ENCODE peak calls at places on chromosomes 2 and 18, in nine cellular contexts. Y is upper lobe of right lung; P is thyroid gland; D is A549; I is prostate gland; B is fibroblast of lung; T is AG04450; R is vagina; G is CD8-positive, alpha-beta T cell. J is an unnamed sample.

GRCh38 chr18:8800876-8801262 is 95.5 kb downstream of the MTCL1 start:
- DNase-seq in Y (no peak), P (no peak), D (peak; percentile 42), I (no peak), B (no peak), T (no peak), R (no peak), G (no peak), J (no peak)

GRCh38 chr2:217517402-217517801 is 485.4 kb downstream of the TNS1 start:
- DNase-seq in Y (no peak), P (no peak), D (no peak), I (no peak), B (no peak), T (no peak), R (no peak), G (no peak), J (no peak)

GRCh38 chr2:146037334-146037870 is 1517.5 kb upstream of the ZEB2 start:
- DNase-seq in Y (no peak), P (no peak), D (no peak), I (no peak), B (peak; percentile 84), T (no peak), R (no peak), G (no peak), J (no peak)

GRCh38 chr2:107936427-107937359 is 49.6 kb upstream of the SLC5A7 start:
- DNase-seq in Y (no peak), P (peak; percentile 5), D (peak; percentile 11), I (no peak), B (no peak), T (no peak), R (no peak), G (no peak), J (no peak)

GRCh38 chr2:28780496-28780895 is 28.9 kb downstream of the PPP1CB start:
- DNase-seq in Y (no peak), P (no peak), D (no peak), I (no peak), B (no peak), T (no peak), R (no peak), G (no peak), J (no peak)

GRCh38 chr2:84946204-84947009 is 24.6 kb upstream of the KCMF1 start:
- DNase-seq in Y (no peak), P (no peak), D (peak; percentile 94), I (no peak), B (peak; percentile 89), T (no peak), R (no peak), G (peak; percentile 53), J (no peak)

GRCh38 chr2:109105113-109105512 is 23.9 kb upstream of the SH3RF3 start:
- DNase-seq in Y (no peak), P (no peak), D (no peak), I (no peak), B (no peak), T (no peak), R (no peak), G (no peak), J (no peak)

GRCh38 chr18:13436596-13436995 is 218.0 kb downstream of the LDLRAD4 start:
- DNase-seq in Y (no peak), P (no peak), D (no peak), I (no peak), B (no peak), T (no peak), R (no peak), G (no peak), J (no peak)

GRCh38 chr18:73639788-73640187 is 507.8 kb downstream of the FBXO15 start:
- DNase-seq in Y (no peak), P (no peak), D (no peak), I (no peak), B (no peak), T (no peak), R (no peak), G (no peak), J (no peak)

GRCh38 chr18:77872166-77872565 is 622.5 kb downstream of the GALR1 start:
- DNase-seq in Y (no peak), P (no peak), D (no peak), I (no peak), B (no peak), T (no peak), R (no peak), G (no peak), J (no peak)

GRCh38 chr2:226414313-226414712 is 385.3 kb downstream of the IRS1 start:
- DNase-seq in Y (no peak), P (no peak), D (no peak), I (no peak), B (no peak), T (no peak), R (no peak), G (no peak), J (no peak)

GRCh38 chr2:9400268-9401058 is 22.9 kb downstream of the ITGB1BP1 start:
- DNase-seq in Y (peak; percentile 48), P (no peak), D (no peak), I (no peak), B (no peak), T (no peak), R (no peak), G (no peak), J (no peak)

GRCh38 chr18:35267161-35267651 is 22.8 kb downstream of the ZSCAN30 start:
- DNase-seq in Y (peak; percentile 90), P (peak; percentile 82), D (no peak), I (peak; percentile 53), B (peak; percentile 69), T (no peak), R (no peak), G (peak; percentile 74), J (peak; percentile 90)

GRCh38 chr2:215866594-215866993 is 146.8 kb downstream of the MREG start:
- DNase-seq in Y (no peak), P (no peak), D (no peak), I (no peak), B (no peak), T (no peak), R (no peak), G (no peak), J (no peak)

DNA sequence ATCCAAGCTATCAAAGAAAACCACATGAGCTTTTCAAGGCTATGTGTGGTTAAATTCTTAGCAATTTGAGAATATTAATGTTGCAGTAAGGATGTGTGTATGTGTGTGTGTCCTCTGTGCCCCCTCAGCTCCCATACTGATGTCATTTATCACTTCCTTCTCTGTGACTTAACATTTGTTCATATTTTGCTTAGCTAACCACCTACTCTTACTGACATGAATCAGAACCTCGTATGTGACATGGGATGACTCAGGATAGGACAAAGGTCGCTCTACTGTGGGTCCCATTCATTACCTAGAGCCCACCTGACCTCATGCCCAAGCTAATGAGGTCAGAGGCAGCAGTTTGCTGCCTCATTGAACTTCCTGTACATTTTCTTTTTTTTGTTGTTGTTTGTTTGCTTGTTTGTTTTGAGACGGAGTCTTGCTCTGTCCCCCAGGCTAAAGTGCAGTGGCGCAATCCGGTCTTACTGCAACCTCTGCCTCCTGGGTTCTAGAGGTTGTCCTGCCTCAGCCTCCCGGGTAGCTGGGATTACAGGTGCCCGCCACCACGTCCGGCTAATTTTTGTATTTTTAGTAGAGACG is 36.3 kb downstream of the MOGAT1 start:
- DNase-seq in Y (no peak), P (no peak), D (peak; percentile 42), I (no peak), B (peak; percentile 89), T (no peak), R (no peak), G (no peak), J (no peak)
- H3K27ac ChIP-seq in Y (no peak overlapping the region), P (no peak overlapping the region), D (peak overlapping the region; percentile 64), I (no peak overlapping the region), B (peak overlapping the region; percentile 87), T (no peak overlapping the region), R (no peak overlapping the region), G (no peak overlapping the region), J (no peak overlapping the region)

DNA sequence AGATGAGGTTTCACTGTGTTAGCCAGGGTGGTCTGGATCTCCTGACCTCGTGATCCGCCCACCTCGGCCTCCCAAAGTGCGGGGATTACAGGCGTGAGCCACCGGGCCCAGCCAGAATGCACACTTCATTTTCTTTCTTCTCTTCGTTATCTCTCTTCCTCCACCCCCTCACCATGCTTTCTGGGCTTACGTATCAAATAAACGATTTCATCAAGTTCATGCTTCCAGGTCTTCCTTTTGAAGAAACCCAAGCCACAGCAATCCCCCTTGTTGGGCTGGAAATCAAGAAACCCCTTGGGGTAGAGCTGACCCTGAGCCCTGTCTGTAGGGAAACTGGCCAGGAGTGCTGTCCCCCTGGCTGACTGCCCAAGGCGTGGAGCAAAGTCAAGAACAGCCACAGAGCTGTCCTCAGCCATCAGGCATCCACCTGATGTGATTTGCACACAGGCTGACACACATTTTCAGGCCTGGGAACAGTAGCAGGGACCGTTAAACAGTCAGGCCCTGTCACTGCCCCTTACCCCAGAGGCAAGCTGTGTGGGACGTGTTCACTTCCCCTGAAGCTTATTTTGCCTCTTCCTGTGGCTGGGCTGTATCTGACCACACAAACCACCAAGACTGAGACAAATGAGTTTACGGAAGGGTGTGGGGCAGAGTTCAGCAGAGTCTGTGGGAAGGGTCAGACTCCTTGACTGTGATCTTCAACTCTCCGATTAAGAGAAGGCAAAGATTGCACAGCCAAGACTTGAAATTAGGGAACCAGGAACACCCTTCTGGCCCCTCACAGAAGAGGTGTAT is 15.1 kb upstream of the NMUR1 start:
- DNase-seq in Y (peak; percentile 76), P (no peak), D (no peak), I (no peak), B (peak; percentile 87), T (no peak), R (no peak), G (peak; percentile 58), J (no peak)
- H3K27ac ChIP-seq in Y (peak overlapping the region; percentile 56), P (no peak overlapping the region), D (no peak overlapping the region), I (no peak overlapping the region), B (no peak overlapping the region), T (no peak overlapping the region), R (no peak overlapping the region), G (peak overlapping the region; percentile 35), J (no peak overlapping the region)

GRCh38 chr2:11777886-11778415 is 31.5 kb downstream of the LPIN1 start:
- DNase-seq in Y (no peak), P (no peak), D (no peak), I (no peak), B (no peak), T (no peak), R (peak; percentile 93), G (no peak), J (peak; percentile 52)

GRCh38 chr2:11775384-11775783 is 29.0 kb downstream of the LPIN1 start:
- DNase-seq in Y (no peak), P (no peak), D (no peak), I (no peak), B (peak; percentile 51), T (no peak), R (no peak), G (no peak), J (no peak)

GRCh38 chr2:11781624-11782023 is 35.2 kb downstream of the LPIN1 start:
- DNase-seq in Y (no peak), P (no peak), D (no peak), I (no peak), B (no peak), T (no peak), R (peak; percentile 25), G (no peak), J (peak; percentile 24)

GRCh38 chr2:11777066-11777782 is 30.8 kb downstream of the LPIN1 start:
- DNase-seq in Y (no peak), P (no peak), D (no peak), I (no peak), B (no peak), T (no peak), R (peak; percentile 79), G (no peak), J (peak; percentile 47)

GRCh38 chr2:11778923-11779757 is 32.7 kb downstream of the LPIN1 start:
- DNase-seq in Y (peak; percentile 89), P (peak; percentile 74), D (peak; percentile 66), I (peak; percentile 57), B (peak; percentile 43), T (no peak), R (peak; percentile 67), G (peak; percentile 90), J (peak; percentile 78)
- H3K27ac ChIP-seq in Y (no peak overlapping the region), P (no peak overlapping the region), D (peak overlapping the region; percentile 63), I (no peak overlapping the region), B (no peak overlapping the region), T (no peak overlapping the region), R (no peak overlapping the region), G (no peak overlapping the region), J (no peak overlapping the region)

GRCh38 chr18:54726143-54726542 is 102.1 kb upstream of the RAB27B start:
- DNase-seq in Y (no peak), P (no peak), D (no peak), I (no peak), B (no peak), T (no peak), R (no peak), G (no peak), J (no peak)
- H3K27ac ChIP-seq in Y (no peak overlapping the region), P (no peak overlapping the region), D (no peak overlapping the region), I (no peak overlapping the region), B (no peak overlapping the region), T (no peak overlapping the region), R (no peak overlapping the region), G (no peak overlapping the region), J (no peak overlapping the region)

J was measured in coronary artery.